ENCODE peak calls at places on chromosomes 13 and 19, in four cellular contexts. One of them, this sample, is unnamed.

GRCh38 chr19:29528946-29529645 is 3.3 kb downstream of the VSTM2B start:
- DNase-seq in ureter: no peak
- DNase-seq in NCI-H2107: no peak
- DNase-seq in ovary: no peak
- DNase-seq in this sample: no peak

GRCh38 chr19:16068696-16069259 is 7.5 kb upstream of the TPM4 start:
- DNase-seq in ureter: no peak
- DNase-seq in NCI-H2107: no peak
- DNase-seq in ovary: no peak
- DNase-seq in this sample: no peak

GRCh38 chr13:26721251-26721939 is 39.2 kb downstream of the GPR12 start:
- DNase-seq in ureter: no peak
- DNase-seq in ovary: no peak
- DNase-seq in NCI-H2107: no peak
- DNase-seq in this sample: no peak

GRCh38 chr19:18633321-18633720 is 3.5 kb upstream of the KLHL26 start:
- DNase-seq in NCI-H2107: no peak
- DNase-seq in ovary: no peak
- DNase-seq in ureter: no peak
- DNase-seq in this sample: peak; percentile 48

GRCh38 chr19:1275976-1276619 is 768 bp downstream of the FAM174C start:
- DNase-seq in ureter: no peak
- DNase-seq in ovary: peak; percentile 81
- DNase-seq in NCI-H2107: no peak
- DNase-seq in this sample: no peak

GRCh38 chr13:57045816-57046691 is 94.7 kb upstream of the PRR20A start:
- DNase-seq in ureter: no peak
- DNase-seq in NCI-H2107: no peak
- DNase-seq in ovary: no peak
- DNase-seq in this sample: no peak

GRCh38 chr19:16001481-16002312 is 52.9 kb downstream of the OR10H4 start:
- DNase-seq in NCI-H2107: no peak
- DNase-seq in ovary: no peak
- DNase-seq in ureter: no peak
- DNase-seq in this sample: peak; percentile 26

GRCh38 chr19:3175761-3176714 is 2.5 kb upstream of the S1PR4 start:
- DNase-seq in ureter: peak; percentile 87
- DNase-seq in ovary: no peak
- DNase-seq in NCI-H2107: no peak
- DNase-seq in this sample: peak; percentile 35

GRCh38 chr19:14349426-14349825 is 31.8 kb upstream of the ADGRE5 start:
- DNase-seq in NCI-H2107: no peak
- DNase-seq in ovary: no peak
- DNase-seq in ureter: no peak
- DNase-seq in this sample: no peak

GRCh38 chr19:1766800-1767352 is 13.6 kb downstream of the ONECUT3 start:
- DNase-seq in ovary: no peak
- DNase-seq in ureter: no peak
- DNase-seq in NCI-H2107: no peak
- DNase-seq in this sample: no peak

GRCh38 chr13:100497394-100497793 is 91.2 kb downstream of the GGACT start:
- DNase-seq in ureter: no peak
- DNase-seq in NCI-H2107: no peak
- DNase-seq in ovary: no peak
- DNase-seq in this sample: no peak

GRCh38 chr13:63208811-63209210 is 1793.2 kb upstream of the PCDH20 start:
- DNase-seq in ureter: no peak
- DNase-seq in NCI-H2107: no peak
- DNase-seq in ovary: no peak
- DNase-seq in this sample: no peak

GRCh38 chr19:1168877-1169791 is 4.9 kb downstream of the SBNO2 start:
- DNase-seq in NCI-H2107: no peak
- DNase-seq in ureter: peak; percentile 57
- DNase-seq in ovary: peak; percentile 80
- DNase-seq in this sample: no peak

GRCh38 chr13:33066329-33066728 is 50.1 kb downstream of the KL start:
- DNase-seq in ureter: no peak
- DNase-seq in ovary: no peak
- DNase-seq in NCI-H2107: no peak
- DNase-seq in this sample: no peak

GRCh38 chr19:12727745-12728433 is 4.2 kb upstream of the TNPO2 start:
- DNase-seq in ovary: no peak
- DNase-seq in ureter: no peak
- DNase-seq in NCI-H2107: no peak
- DNase-seq in this sample: no peak

GRCh38 chr13:93603043-93603442 is 376.4 kb downstream of the GPC6 start:
- DNase-seq in NCI-H2107: no peak
- DNase-seq in ureter: no peak
- DNase-seq in ovary: no peak
- DNase-seq in this sample: no peak

GRCh38 chr19:43546581-43546980 is 13.6 kb downstream of the ZNF575 start:
- DNase-seq in ureter: no peak
- DNase-seq in ovary: no peak
- DNase-seq in NCI-H2107: no peak
- DNase-seq in this sample: no peak

GRCh38 chr19:1068111-1069001 is 1.4 kb downstream of the ARHGAP45 start:
- DNase-seq in ureter: no peak
- DNase-seq in ovary: no peak
- DNase-seq in NCI-H2107: no peak
- DNase-seq in this sample: no peak

GRCh38 chr13:32828711-32829110 is 187.5 kb upstream of the KL start:
- DNase-seq in NCI-H2107: no peak
- DNase-seq in ovary: no peak
- DNase-seq in ureter: no peak
- DNase-seq in this sample: no peak

GRCh38 chr13:44273991-44274810 is 99.4 kb upstream of the SERP2 start:
- DNase-seq in ovary: no peak
- DNase-seq in ureter: no peak
- DNase-seq in NCI-H2107: no peak
- DNase-seq in this sample: peak; percentile 36

GRCh38 chr19:2540646-2541454 is 64.9 kb downstream of the GADD45B start:
- DNase-seq in NCI-H2107: no peak
- DNase-seq in ureter: peak; percentile 90
- DNase-seq in ovary: peak; percentile 77
- DNase-seq in this sample: no peak

GRCh38 chr19:1736916-1737315 is 16.4 kb upstream of the ONECUT3 start:
- DNase-seq in ovary: no peak
- DNase-seq in ureter: no peak
- DNase-seq in NCI-H2107: no peak
- DNase-seq in this sample: no peak

GRCh38 chr19:39052846-39053245 is 20.5 kb upstream of the FBXO27 start:
- DNase-seq in ovary: no peak
- DNase-seq in NCI-H2107: no peak
- DNase-seq in ureter: no peak
- DNase-seq in this sample: no peak

GRCh38 chr13:52428295-52428694 is 22.1 kb downstream of the VPS36 start:
- DNase-seq in ureter: no peak
- DNase-seq in NCI-H2107: no peak
- DNase-seq in ovary: no peak
- DNase-seq in this sample: no peak

GRCh38 chr19:17893766-17894165 is 22.0 kb downstream of the SLC5A5 start:
- DNase-seq in NCI-H2107: no peak
- DNase-seq in ovary: no peak
- DNase-seq in ureter: no peak
- DNase-seq in this sample: no peak

GRCh38 chr13:51222510-51223283 is 499 bp downstream of the FAM124A start:
- DNase-seq in NCI-H2107: no peak
- DNase-seq in ovary: no peak
- DNase-seq in ureter: no peak
- DNase-seq in this sample: no peak

GRCh38 chr19:39125199-39125553 is 410 bp upstream of the PAK4 start:
- DNase-seq in NCI-H2107: no peak
- DNase-seq in ureter: no peak
- DNase-seq in ovary: no peak
- DNase-seq in this sample: no peak

GRCh38 chr13:52809310-52809769 is 39.1 kb downstream of the PCDH8 start:
- DNase-seq in ureter: peak; percentile 67
- DNase-seq in NCI-H2107: peak; percentile 60
- DNase-seq in ovary: no peak
- DNase-seq in this sample: peak; percentile 63

GRCh38 chr19:16290692-16291091 is 33.9 kb upstream of the KLF2 start:
- DNase-seq in ovary: no peak
- DNase-seq in ureter: no peak
- DNase-seq in NCI-H2107: no peak
- DNase-seq in this sample: no peak

GRCh38 chr13:101209206-101209893 is 207.0 kb downstream of the NALCN start:
- DNase-seq in NCI-H2107: no peak
- DNase-seq in ovary: no peak
- DNase-seq in ureter: no peak
- DNase-seq in this sample: no peak

GRCh38 chr19:52749780-52750179 is 14.9 kb upstream of the ZNF611 start:
- DNase-seq in NCI-H2107: no peak
- DNase-seq in ureter: no peak
- DNase-seq in ovary: no peak
- DNase-seq in this sample: no peak

GRCh38 chr19:532578-533484 is 1.3 kb downstream of the CDC34 start:
- DNase-seq in ureter: no peak
- DNase-seq in ovary: peak; percentile 84
- DNase-seq in NCI-H2107: no peak
- DNase-seq in this sample: peak; percentile 61

GRCh38 chr13:72504026-72504925 is 223.2 kb downstream of the MZT1 start:
- DNase-seq in ureter: no peak
- DNase-seq in NCI-H2107: no peak
- DNase-seq in ovary: no peak
- DNase-seq in this sample: no peak

GRCh38 chr13:105991622-105992254 is 543.7 kb downstream of the EFNB2 start:
- DNase-seq in ovary: no peak
- DNase-seq in NCI-H2107: no peak
- DNase-seq in ureter: peak; percentile 54
- DNase-seq in this sample: no peak

GRCh38 chr19:575527-576506 is 3.4 kb downstream of the BSG start:
- DNase-seq in ovary: peak; percentile 68
- DNase-seq in NCI-H2107: no peak
- DNase-seq in ureter: no peak
- DNase-seq in this sample: no peak

GRCh38 chr13:61286148-61286745 is 129.4 kb downstream of the PCDH20 start:
- DNase-seq in ovary: no peak
- DNase-seq in ureter: no peak
- DNase-seq in NCI-H2107: no peak
- DNase-seq in this sample: no peak